ENCODE peak calls at places on chromosomes 2 and 18, in six cellular contexts. One of them, this sample, is unnamed.

GRCh38 chr2:186486651-186487647 is 889 bp downstream of the ZC3H15 start:
- DNase-seq in right lobe of liver: no peak
- DNase-seq in psoas muscle: no peak
- DNase-seq in IMR-90: peak; percentile 17
- DNase-seq in tibial artery: no peak
- DNase-seq in GM23338: no peak
- DNase-seq in this sample: no peak

GRCh38 chr2:211823886-211824479 is 714.6 kb downstream of the ERBB4 start:
- DNase-seq in IMR-90: no peak
- DNase-seq in tibial artery: no peak
- DNase-seq in GM23338: no peak
- DNase-seq in psoas muscle: no peak
- DNase-seq in right lobe of liver: no peak
- DNase-seq in this sample: no peak

GRCh38 chr2:11564864-11565567 is 31.2 kb downstream of the GREB1 start:
- DNase-seq in tibial artery: peak; percentile 29
- DNase-seq in GM23338: no peak
- DNase-seq in IMR-90: no peak
- DNase-seq in right lobe of liver: no peak
- DNase-seq in psoas muscle: no peak
- DNase-seq in this sample: peak; percentile 55

GRCh38 chr2:221203138-221203537 is 369.0 kb downstream of the EPHA4 start:
- DNase-seq in psoas muscle: no peak
- DNase-seq in tibial artery: no peak
- DNase-seq in IMR-90: no peak
- DNase-seq in right lobe of liver: no peak
- DNase-seq in GM23338: no peak
- DNase-seq in this sample: no peak

GRCh38 chr2:217434183-217434620 is 568.6 kb downstream of the TNS1 start:
- DNase-seq in tibial artery: peak; percentile 93
- DNase-seq in GM23338: peak; percentile 89
- DNase-seq in psoas muscle: peak; percentile 83
- DNase-seq in right lobe of liver: peak; percentile 80
- DNase-seq in IMR-90: peak; percentile 99
- DNase-seq in this sample: peak; percentile 93

GRCh38 chr2:144645055-144645778 is 125.3 kb upstream of the ZEB2 start:
- DNase-seq in tibial artery: no peak
- DNase-seq in psoas muscle: no peak
- DNase-seq in IMR-90: peak; percentile 56
- DNase-seq in right lobe of liver: no peak
- DNase-seq in GM23338: no peak
- DNase-seq in this sample: no peak

GRCh38 chr18:48656582-48656981 is 117.8 kb downstream of the CTIF start:
- DNase-seq in tibial artery: no peak
- DNase-seq in right lobe of liver: no peak
- DNase-seq in GM23338: no peak
- DNase-seq in IMR-90: peak; percentile 49
- DNase-seq in psoas muscle: no peak
- DNase-seq in this sample: no peak

GRCh38 chr18:75130591-75131274 is 78.2 kb downstream of the PTGR3 start:
- DNase-seq in tibial artery: peak; percentile 29
- DNase-seq in IMR-90: peak; percentile 12
- DNase-seq in right lobe of liver: no peak
- DNase-seq in psoas muscle: no peak
- DNase-seq in GM23338: no peak
- DNase-seq in this sample: no peak

GRCh38 chr2:186594001-186594722 is 4.3 kb downstream of the ITGAV start:
- DNase-seq in tibial artery: no peak
- DNase-seq in psoas muscle: no peak
- DNase-seq in GM23338: no peak
- DNase-seq in right lobe of liver: no peak
- DNase-seq in IMR-90: no peak
- DNase-seq in this sample: no peak

GRCh38 chr2:122886479-122887130 is 1131.2 kb downstream of the TSN start:
- DNase-seq in IMR-90: no peak
- DNase-seq in tibial artery: no peak
- DNase-seq in GM23338: peak; percentile 47
- DNase-seq in psoas muscle: no peak
- DNase-seq in right lobe of liver: no peak
- DNase-seq in this sample: no peak

GRCh38 chr2:27664245-27664574 is 521 bp downstream of the SLC4A1AP start:
- DNase-seq in GM23338: no peak
- DNase-seq in right lobe of liver: peak; percentile 22
- DNase-seq in tibial artery: no peak
- DNase-seq in psoas muscle: no peak
- DNase-seq in IMR-90: no peak
- DNase-seq in this sample: no peak

GRCh38 chr2:198314559-198315153 is 510.3 kb downstream of the PLCL1 start:
- DNase-seq in right lobe of liver: no peak
- DNase-seq in GM23338: peak; percentile 75
- DNase-seq in tibial artery: no peak
- DNase-seq in IMR-90: peak; percentile 65
- DNase-seq in psoas muscle: no peak
- DNase-seq in this sample: no peak

GRCh38 chr2:85888745-85889647 is at the start of gene ST3GAL5:
- DNase-seq in right lobe of liver: peak; percentile 95
- DNase-seq in GM23338: peak; percentile 91
- DNase-seq in psoas muscle: peak; percentile 92
- DNase-seq in IMR-90: peak; percentile 75
- DNase-seq in tibial artery: peak; percentile 93
- DNase-seq in this sample: peak; percentile 97

GRCh38 chr2:10057231-10058107 is 14.1 kb downstream of the KLF11 start:
- DNase-seq in right lobe of liver: peak; percentile 23
- DNase-seq in GM23338: peak; percentile 95
- DNase-seq in psoas muscle: peak; percentile 58
- DNase-seq in IMR-90: peak; percentile 88
- DNase-seq in tibial artery: no peak
- DNase-seq in this sample: peak; percentile 88

GRCh38 chr2:10059016-10059351 is 15.6 kb downstream of the KLF11 start:
- DNase-seq in GM23338: no peak
- DNase-seq in psoas muscle: no peak
- DNase-seq in tibial artery: no peak
- DNase-seq in IMR-90: no peak
- DNase-seq in right lobe of liver: peak; percentile 6
- DNase-seq in this sample: peak; percentile 60

GRCh38 chr2:10056439-10056838 is 13.1 kb downstream of the KLF11 start:
- DNase-seq in IMR-90: no peak
- DNase-seq in psoas muscle: no peak
- DNase-seq in tibial artery: no peak
- DNase-seq in GM23338: no peak
- DNase-seq in right lobe of liver: peak; percentile 19
- DNase-seq in this sample: peak; percentile 56

GRCh38 chr2:10059552-10060335 is 16.4 kb downstream of the KLF11 start:
- DNase-seq in tibial artery: no peak
- DNase-seq in right lobe of liver: peak; percentile 19
- DNase-seq in psoas muscle: no peak
- DNase-seq in GM23338: no peak
- DNase-seq in IMR-90: no peak
- DNase-seq in this sample: peak; percentile 77

DNA sequence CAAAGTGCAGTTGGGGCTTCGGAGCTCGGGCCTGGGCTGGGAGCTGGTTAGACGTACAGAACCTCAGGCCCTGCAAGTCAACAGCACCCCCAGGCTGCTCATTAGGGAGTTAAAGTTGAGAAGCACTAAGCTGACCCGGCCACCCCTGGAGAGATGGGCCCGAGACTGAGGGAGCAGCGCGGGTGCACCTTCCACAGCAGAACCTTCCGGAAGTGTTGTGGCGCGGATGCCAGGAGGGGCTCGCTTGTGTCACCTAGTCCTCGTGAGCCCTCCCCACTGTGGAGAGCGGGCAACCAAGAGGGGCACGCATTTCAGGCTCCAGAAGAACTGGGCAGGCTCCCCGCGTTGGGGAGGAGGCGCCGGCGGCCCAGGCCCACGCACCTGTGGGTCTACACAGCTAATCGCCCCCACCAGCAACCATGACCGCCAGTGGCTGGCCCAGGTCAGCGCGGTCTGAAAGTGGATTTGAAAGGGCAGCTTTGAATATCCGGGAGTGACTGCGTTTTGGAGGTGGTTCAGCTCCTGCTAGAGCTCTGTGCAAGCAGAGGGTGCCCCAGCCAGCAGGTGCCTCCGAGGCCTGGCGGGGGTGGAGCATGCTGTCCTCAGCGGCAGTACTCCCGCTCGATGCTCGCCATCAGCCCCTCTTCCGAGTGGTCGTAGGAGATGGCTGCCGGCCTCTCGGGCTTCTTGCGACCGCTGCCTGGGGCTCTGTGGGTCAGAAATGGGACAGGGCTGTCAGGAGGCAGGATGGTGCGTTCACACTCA is 15.1 kb downstream of the KLF11 start:
- DNase-seq in tibial artery: no peak
- DNase-seq in IMR-90: no peak
- DNase-seq in GM23338: peak; percentile 28
- DNase-seq in psoas muscle: no peak
- DNase-seq in right lobe of liver: peak; percentile 16
- DNase-seq in this sample: peak; percentile 72
- TF ChIP-seq CTCF in tibial artery: no peak
- TF ChIP-seq CTCF in IMR-90: no peak
- TF ChIP-seq CTCF in GM23338: no peak
- TF ChIP-seq CTCF in psoas muscle: no peak
- TF ChIP-seq CTCF in right lobe of liver: no peak
- TF ChIP-seq CTCF in this sample: no peak

GRCh38 chr18:9659499-9660387 is 45.4 kb upstream of the PPP4R1 start:
- DNase-seq in psoas muscle: no peak
- DNase-seq in right lobe of liver: no peak
- DNase-seq in tibial artery: no peak
- DNase-seq in IMR-90: no peak
- DNase-seq in GM23338: no peak
- DNase-seq in this sample: no peak
- H3K27ac ChIP-seq in psoas muscle: no peak overlapping the region
- H3K27ac ChIP-seq in right lobe of liver: no peak overlapping the region
- H3K27ac ChIP-seq in tibial artery: no peak overlapping the region
- H3K27ac ChIP-seq in IMR-90: no peak overlapping the region
- H3K27ac ChIP-seq in GM23338: no peak overlapping the region
- H3K27ac ChIP-seq in this sample: no peak overlapping the region

GRCh38 chr2:45724329-45724728 is 72.9 kb downstream of the PRKCE start:
- DNase-seq in psoas muscle: no peak
- DNase-seq in right lobe of liver: no peak
- DNase-seq in tibial artery: no peak
- DNase-seq in GM23338: no peak
- DNase-seq in IMR-90: no peak
- DNase-seq in this sample: no peak
- H3K4me3 ChIP-seq in psoas muscle: no peak overlapping the region
- H3K4me3 ChIP-seq in right lobe of liver: no peak overlapping the region
- H3K4me3 ChIP-seq in tibial artery: no peak overlapping the region
- H3K4me3 ChIP-seq in GM23338: no peak overlapping the region
- H3K4me3 ChIP-seq in IMR-90: no peak overlapping the region
- H3K4me3 ChIP-seq in this sample: no peak overlapping the region

GRCh38 chr2:104982111-104982510 is 55.8 kb upstream of the MRPS9 start:
- DNase-seq in IMR-90: no peak
- DNase-seq in GM23338: no peak
- DNase-seq in psoas muscle: no peak
- DNase-seq in right lobe of liver: no peak
- DNase-seq in tibial artery: no peak
- DNase-seq in this sample: no peak

GRCh38 chr2:104977958-104978357 is 59.9 kb upstream of the MRPS9 start:
- DNase-seq in right lobe of liver: no peak
- DNase-seq in tibial artery: no peak
- DNase-seq in psoas muscle: no peak
- DNase-seq in GM23338: no peak
- DNase-seq in IMR-90: no peak
- DNase-seq in this sample: no peak

GRCh38 chr2:104975371-104975770 is 62.5 kb upstream of the MRPS9 start:
- DNase-seq in GM23338: no peak
- DNase-seq in psoas muscle: no peak
- DNase-seq in tibial artery: no peak
- DNase-seq in right lobe of liver: no peak
- DNase-seq in IMR-90: no peak
- DNase-seq in this sample: no peak

GRCh38 chr2:104976603-104977120 is 61.2 kb upstream of the MRPS9 start:
- DNase-seq in IMR-90: no peak
- DNase-seq in right lobe of liver: no peak
- DNase-seq in GM23338: peak; percentile 79
- DNase-seq in tibial artery: no peak
- DNase-seq in psoas muscle: no peak
- DNase-seq in this sample: no peak
- TF ChIP-seq CTCF in IMR-90: no peak
- TF ChIP-seq CTCF in right lobe of liver: no peak
- TF ChIP-seq CTCF in GM23338: peak; percentile 66
- TF ChIP-seq CTCF in tibial artery: no peak
- TF ChIP-seq CTCF in psoas muscle: no peak
- TF ChIP-seq CTCF in this sample: no peak

This sample was measured in kidney.